ENCODE peak calls at places on chromosomes 6 and 20, in ten cellular contexts. V is small intestine, W is fibroblast of lung, H is mesendoderm, I is aorta, Z is Caco-2, F is right cardiac atrium, S is stomach, C is HepG2, U is transverse colon. K is an unnamed sample. For H3K4me1, the result is how much of the 10 kb centered on the place peaks cover.

GRCh38 chr6:43582911-43583310 is 6.9 kb downstream of the POLH start:
- DNase-seq in F (no peak), Z (no peak), W (no peak), U (no peak), H (no peak), V (no peak), I (no peak), C (no peak), S (no peak), K (no peak)

GRCh38 chr20:30811896-30812671 is 445.4 kb upstream of the DEFB115 start:
- DNase-seq in Z (no peak), I (peak), F (peak), C (no peak), S (no peak), W (peak), U (no peak), H (peak), V (no peak), K (no peak)

GRCh38 chr6:135236732-135237131 is 55.6 kb downstream of the MYB start:
- DNase-seq in U (no peak), V (no peak), W (no peak), S (no peak), Z (no peak), F (no peak), C (no peak), H (peak), I (no peak), K (no peak)

GRCh38 chr20:40652426-40652825 is 36.6 kb downstream of the MAFB start:
- DNase-seq in H (no peak), W (no peak), V (no peak), S (no peak), U (no peak), Z (no peak), C (no peak), F (no peak), I (no peak), K (no peak)

GRCh38 chr20:1437222-1437904 is 29.3 kb downstream of the NSFL1C start:
- DNase-seq in F (peak), U (peak), V (peak), W (peak), I (peak), Z (peak), H (peak), C (peak), S (peak), K (peak)

GRCh38 chr20:58523916-58524315 is 8.7 kb upstream of the APCDD1L start:
- DNase-seq in W (peak), H (no peak), C (no peak), I (no peak), F (no peak), V (no peak), Z (no peak), U (no peak), S (no peak), K (no peak)

GRCh38 chr20:53582574-53583351 is 10.9 kb downstream of the ZNF217 start:
- DNase-seq in I (no peak), F (no peak), U (no peak), C (peak), Z (no peak), V (peak), H (peak), W (peak), S (peak), K (peak)

GRCh38 chr6:7673063-7673536 is 52.8 kb upstream of the BMP6 start:
- DNase-seq in C (no peak), U (peak), Z (no peak), S (peak), H (peak), V (peak), F (peak), I (no peak), W (peak), K (peak)

GRCh38 chr6:111738156-111738555 is 132.5 kb upstream of the TRAF3IP2 start:
- DNase-seq in I (no peak), W (no peak), S (no peak), U (no peak), F (no peak), H (peak), Z (no peak), C (no peak), V (no peak), K (no peak)
- H3K4me1 ChIP-seq in I (under half), W (under half), S (under half), U (under half), F (under half), H (under half), Z (under half), C (under half), V (under half), K (under half)

GRCh38 chr6:137216875-137217553 is 2.2 kb downstream of the IFNGR1 start:
- DNase-seq in I (no peak), U (no peak), C (peak), V (peak), F (peak), S (peak), Z (no peak), W (no peak), H (no peak), K (no peak)
- H3K4me1 ChIP-seq in I (under half), U (half or more), C (half or more), V (under half), F (under half), S (half or more), Z (under half), W (under half), H (under half), K (under half)

GRCh38 chr20:62381202-62381797 is 5.6 kb upstream of the RPS21 start:
- DNase-seq in C (no peak), V (no peak), W (no peak), H (no peak), F (no peak), I (no peak), S (no peak), Z (no peak), U (no peak), K (no peak)
- H3K4me1 ChIP-seq in C (under half), V (under half), W (under half), H (under half), F (under half), I (under half), S (under half), Z (under half), U (under half), K (under half)

DNA sequence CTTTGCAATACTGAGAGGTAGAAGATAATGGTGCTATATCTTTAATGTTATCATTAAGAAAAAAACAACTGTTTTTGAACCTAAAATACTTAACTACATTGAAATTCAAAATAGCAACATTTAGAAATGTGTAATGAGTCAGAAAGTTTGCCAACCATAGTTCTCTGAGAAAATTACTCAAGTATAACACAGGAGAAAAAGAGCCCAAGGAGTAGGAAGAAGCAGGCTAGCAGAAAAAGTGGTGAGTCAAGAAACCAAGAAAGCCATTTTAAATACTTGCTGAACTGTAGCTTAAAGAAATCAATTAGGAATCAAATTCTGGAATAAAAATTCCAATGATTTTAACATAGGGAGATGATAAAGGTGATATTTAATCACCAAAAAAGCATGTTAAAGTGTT is 181.0 kb upstream of the RSPO3 start:
- DNase-seq in U (no peak), V (no peak), F (no peak), C (no peak), Z (no peak), I (no peak), S (no peak), W (peak), H (no peak), K (no peak)
- H3K4me1 ChIP-seq in U (under half), V (under half), F (under half), C (under half), Z (under half), I (under half), S (under half), W (under half), H (under half), K (under half)

K was measured in hepatocyte.